ENCODE peak calls at places on chromosomes 3 and 15, in four cellular contexts. Y is keratinocyte, R is HepG2, G is IMR-90. J is an unnamed sample.

GRCh38 chr15:92617197-92618037 is 38.2 kb downstream of the FAM174B start:
- DNase-seq in Y (no peak), R (peak; percentile 82), G (peak; percentile 57), J (peak; percentile 82)

GRCh38 chr3:128572644-128573105 is 77.9 kb downstream of the RPN1 start:
- DNase-seq in Y (no peak), R (peak; percentile 40), G (no peak), J (no peak)

GRCh38 chr3:27718459-27718858 is 3.7 kb downstream of the EOMES start:
- DNase-seq in Y (no peak), R (no peak), G (no peak), J (no peak)

GRCh38 chr3:194296832-194297666 is 54.1 kb downstream of the CPN2 start:
- DNase-seq in Y (no peak), R (peak; percentile 59), G (no peak), J (peak; percentile 30)

GRCh38 chr3:141432904-141433303 is 53.9 kb upstream of the RASA2 start:
- DNase-seq in Y (no peak), R (no peak), G (no peak), J (no peak)

GRCh38 chr3:6228958-6229683 is 631.8 kb upstream of the GRM7 start:
- DNase-seq in Y (no peak), R (no peak), G (no peak), J (no peak)

GRCh38 chr15:75208501-75209288 is 7.0 kb downstream of the C15orf39 start:
- DNase-seq in Y (no peak), R (no peak), G (no peak), J (no peak)

GRCh38 chr15:80615361-80615736 is 79.8 kb upstream of the ABHD17C start:
- DNase-seq in Y (no peak), R (no peak), G (no peak), J (no peak)

GRCh38 chr3:71309342-71309741 is 274.2 kb downstream of the FOXP1 start:
- DNase-seq in Y (no peak), R (no peak), G (no peak), J (peak; percentile 23)

GRCh38 chr3:120039642-120040610 is 54.3 kb downstream of the GSK3B start:
- DNase-seq in Y (no peak), R (no peak), G (no peak), J (peak; percentile 9)
- TF ChIP-seq CTCF in Y (no peak), R (peak; percentile 16), G (no peak), J (no peak)

DNA sequence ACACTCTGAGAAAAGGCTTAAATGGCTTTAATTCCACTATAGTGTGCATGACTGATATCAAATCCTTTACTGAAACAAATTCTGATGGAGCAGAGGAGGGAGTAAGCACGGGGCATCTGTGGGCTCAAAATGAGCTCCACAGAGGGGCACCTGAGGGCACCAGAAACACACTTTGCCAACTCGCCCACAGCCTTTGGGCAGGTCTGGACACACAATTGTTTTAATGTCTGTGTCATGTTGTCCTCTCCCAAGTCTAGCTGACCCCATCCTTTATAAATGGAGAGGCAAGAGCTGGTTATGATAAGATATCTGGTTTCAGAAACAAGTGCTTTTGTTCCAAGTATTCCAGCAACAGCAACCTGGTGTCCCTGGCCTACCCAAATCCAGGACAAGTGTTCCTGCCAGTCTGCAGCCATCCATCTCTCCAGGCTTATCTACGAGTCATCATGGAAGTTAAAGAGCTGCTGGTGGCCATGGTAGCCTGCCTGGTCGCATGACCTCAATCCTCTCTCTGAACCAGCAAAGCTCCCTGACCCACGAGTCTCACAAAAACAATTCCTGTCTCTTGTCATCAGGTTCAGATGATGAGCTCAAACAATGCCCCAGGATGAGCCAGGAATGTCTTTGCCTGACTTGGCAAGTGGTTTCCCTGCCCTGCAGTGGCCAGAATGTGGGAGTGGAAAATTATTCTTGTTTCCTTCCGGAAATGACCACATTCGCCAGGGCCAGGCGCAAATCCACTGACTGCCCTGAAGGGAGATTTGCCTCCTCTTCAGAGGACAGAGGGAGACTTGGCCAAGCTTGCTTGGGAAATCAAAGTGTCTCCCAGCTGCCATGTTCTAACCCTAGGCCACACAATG is 64.4 kb upstream of the TPM1 start:
- DNase-seq in Y (peak; percentile 5), R (no peak), G (peak; percentile 44), J (peak; percentile 70)
- H3K9ac ChIP-seq in Y (no peak overlapping the region), R (no peak overlapping the region), G (no peak overlapping the region), J (peak overlapping the region; percentile 24)

GRCh38 chr3:5016218-5017161 is 37.3 kb downstream of the BHLHE40 start:
- DNase-seq in Y (no peak), R (peak; percentile 86), G (peak; percentile 80), J (peak; percentile 79)

GRCh38 chr3:5020262-5020722 is 41.1 kb downstream of the BHLHE40 start:
- DNase-seq in Y (no peak), R (no peak), G (no peak), J (no peak)

GRCh38 chr3:5019411-5020261 is 40.4 kb downstream of the BHLHE40 start:
- DNase-seq in Y (no peak), R (no peak), G (no peak), J (no peak)

GRCh38 chr3:5015056-5015455 is 35.8 kb downstream of the BHLHE40 start:
- DNase-seq in Y (no peak), R (no peak), G (no peak), J (no peak)

DNA sequence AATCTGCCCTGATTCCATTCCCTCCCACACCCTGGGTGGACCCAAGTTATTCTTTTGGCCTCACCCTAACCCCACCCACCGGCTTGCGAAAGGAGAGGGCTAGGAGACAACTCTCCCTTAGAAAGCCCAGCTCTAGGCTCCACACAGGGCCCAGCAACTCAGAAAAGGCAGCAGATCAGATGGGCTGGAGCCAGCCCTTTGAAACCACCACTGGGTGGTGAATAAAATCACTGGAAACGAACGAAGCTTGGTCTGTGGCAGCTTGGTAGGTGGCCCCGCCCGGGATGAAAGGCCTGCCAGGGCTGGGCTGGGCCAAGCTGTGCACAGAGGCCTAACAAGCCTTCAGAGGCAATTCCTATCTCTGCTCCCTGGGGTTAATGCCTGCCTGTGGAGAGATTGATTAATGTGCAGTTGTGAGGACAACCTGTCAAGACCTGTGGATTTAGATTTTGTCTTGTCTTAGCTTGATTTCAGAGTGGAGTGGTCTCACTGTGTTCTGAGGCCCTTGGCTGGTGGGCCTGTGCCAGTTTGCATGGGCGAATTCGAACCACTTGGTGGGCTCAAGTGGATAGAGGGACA is 38.8 kb downstream of the BHLHE40 start:
- DNase-seq in Y (no peak), R (no peak), G (no peak), J (peak; percentile 71)
- TF ChIP-seq CTCF in Y (no peak), R (no peak), G (no peak), J (no peak)

GRCh38 chr3:184687363-184688049 is 24.4 kb downstream of the MAGEF1 start:
- DNase-seq in Y (no peak), R (no peak), G (no peak), J (no peak)
- H3K9ac ChIP-seq in Y (no peak overlapping the region), R (no peak overlapping the region), G (no peak overlapping the region), J (no peak overlapping the region)

GRCh38 chr3:100634493-100635272 is 25.3 kb downstream of the ADGRG7 start:
- DNase-seq in Y (no peak), R (peak; percentile 38), G (peak; percentile 6), J (no peak)
- TF ChIP-seq CTCF in Y (peak; percentile 40), R (peak; percentile 90), G (peak; percentile 4), J (peak; percentile 4)

GRCh38 chr15:101254157-101255065 is 2.6 kb upstream of the CHSY1 start:
- DNase-seq in Y (no peak), R (no peak), G (no peak), J (no peak)

GRCh38 chr15:101251830-101252820 is at the start of gene CHSY1:
- DNase-seq in Y (no peak), R (peak; percentile 67), G (peak; percentile 93), J (peak; percentile 89)

GRCh38 chr15:101255066-101255415 is 3.2 kb upstream of the CHSY1 start:
- DNase-seq in Y (no peak), R (no peak), G (peak; percentile 41), J (peak; percentile 29)

GRCh38 chr15:101250931-101251829 is 668 bp downstream of the CHSY1 start:
- DNase-seq in Y (no peak), R (no peak), G (no peak), J (no peak)

GRCh38 chr15:101252836-101253235 is 988 bp upstream of the CHSY1 start:
- DNase-seq in Y (no peak), R (no peak), G (no peak), J (no peak)
- H3K9ac ChIP-seq in Y (peak overlapping the region; percentile 66), R (peak overlapping the region; percentile 72), G (peak overlapping the region; percentile 99), J (peak overlapping the region; percentile 85)

GRCh38 chr3:76765526-76765925 is 274.4 kb upstream of the ROBO2 start:
- DNase-seq in Y (no peak), R (no peak), G (no peak), J (no peak)
- TF ChIP-seq CTCF in Y (no peak), R (no peak), G (no peak), J (no peak)

J was measured in astrocyte.